ENCODE peak calls at places on chromosome 15, in five cellular contexts. V is stimulated activated CD8-positive, alpha-beta memory T cell treated with anti-CD3 and anti-CD28 coated beads, Interleukin-15, amount 100 ng/mL, for 24 hours; T is foreskin fibroblast; K is heart left ventricle; J is uterus. I is an unnamed sample.

GRCh38 chr15:75666823-75667501 is 19.2 kb downstream of the SNX33 start:
- DNase-seq in V (no peak), T (peak; percentile 99), K (peak; percentile 85), J (no peak), I (peak; percentile 94)

GRCh38 chr15:31275331-31276262 is 51.0 kb upstream of the KLF13 start:
- DNase-seq in V (no peak), T (no peak), K (no peak), J (no peak), I (peak; percentile 7)

GRCh38 chr15:36951747-36952247 is 148.6 kb downstream of the MEIS2 start:
- DNase-seq in V (no peak), T (peak; percentile 52), K (no peak), J (no peak), I (peak; percentile 47)

GRCh38 chr15:98657721-98658120 is 9.4 kb downstream of the IGF1R start:
- DNase-seq in V (no peak), T (peak; percentile 54), K (no peak), J (no peak), I (no peak)

GRCh38 chr15:66936115-66936863 is 129.1 kb upstream of the SMAD3 start:
- DNase-seq in V (no peak), T (peak; percentile 85), K (peak; percentile 56), J (peak; percentile 62), I (peak; percentile 80)

GRCh38 chr15:41169784-41170183 is 53.7 kb upstream of the INO80 start:
- DNase-seq in V (no peak), T (no peak), K (no peak), J (no peak), I (no peak)

GRCh38 chr15:82960766-82961165 is 8.2 kb upstream of the HOMER2 start:
- DNase-seq in V (no peak), T (no peak), K (no peak), J (no peak), I (no peak)

GRCh38 chr15:70095387-70096214 is 2.1 kb downstream of the TLE3 start:
- DNase-seq in V (peak; percentile 15), T (peak; percentile 29), K (peak; percentile 37), J (peak; percentile 45), I (no peak)

GRCh38 chr15:52527898-52528464 is 699 bp downstream of the MYO5A start:
- DNase-seq in V (no peak), T (peak; percentile 77), K (no peak), J (peak; percentile 27), I (peak; percentile 37)

GRCh38 chr15:59340325-59340724 is 32.3 kb downstream of the MYO1E start:
- DNase-seq in V (no peak), T (no peak), K (no peak), J (no peak), I (no peak)

I was measured in AG20443.